ENCODE peak calls at places on chromosome 6, in five cellular contexts. One of them, this sample, is unnamed.
A peak's percentile ranks its signal among the peaks of the same experiment; 100 is the strongest.

GRCh38 chr6:137652961-137653697 is 158.9 kb upstream of the OLIG3 start:
- DNase-seq in cardiac fibroblast: no peak
- DNase-seq in fibroblast of lung: no peak
- DNase-seq in neural crest cell: no peak
- DNase-seq in stomach: no peak
- DNase-seq in this sample: no peak

GRCh38 chr6:141000917-141001316 is 1131.8 kb upstream of the GJE1 start:
- DNase-seq in cardiac fibroblast: no peak
- DNase-seq in fibroblast of lung: no peak
- DNase-seq in neural crest cell: no peak
- DNase-seq in stomach: no peak
- DNase-seq in this sample: no peak

GRCh38 chr6:156652231-156652750 is 124.9 kb upstream of the ARID1B start:
- DNase-seq in cardiac fibroblast: no peak
- DNase-seq in fibroblast of lung: peak; percentile 30
- DNase-seq in neural crest cell: no peak
- DNase-seq in stomach: no peak
- DNase-seq in this sample: no peak

GRCh38 chr6:167091149-167092107 is 31.5 kb upstream of the CCR6 start:
- DNase-seq in cardiac fibroblast: no peak
- DNase-seq in fibroblast of lung: no peak
- DNase-seq in neural crest cell: no peak
- DNase-seq in stomach: no peak
- DNase-seq in this sample: no peak

GRCh38 chr6:47794577-47795135 is 12.8 kb downstream of the OPN5 start:
- DNase-seq in cardiac fibroblast: no peak
- DNase-seq in fibroblast of lung: no peak
- DNase-seq in neural crest cell: no peak
- DNase-seq in stomach: no peak
- DNase-seq in this sample: no peak

GRCh38 chr6:11672261-11672660 is 106.3 kb downstream of the ADTRP start:
- DNase-seq in cardiac fibroblast: no peak
- DNase-seq in fibroblast of lung: peak; percentile 44
- DNase-seq in neural crest cell: no peak
- DNase-seq in stomach: no peak
- DNase-seq in this sample: no peak

GRCh38 chr6:128276311-128276710 is 244.1 kb downstream of the PTPRK start:
- DNase-seq in cardiac fibroblast: no peak
- DNase-seq in fibroblast of lung: no peak
- DNase-seq in neural crest cell: no peak
- DNase-seq in stomach: no peak
- DNase-seq in this sample: no peak

GRCh38 chr6:133923938-133924593 is 29.0 kb upstream of the TBPL1 start:
- DNase-seq in cardiac fibroblast: peak; percentile 90
- DNase-seq in fibroblast of lung: peak; percentile 65
- DNase-seq in neural crest cell: peak; percentile 63
- DNase-seq in stomach: peak; percentile 74
- DNase-seq in this sample: no peak

GRCh38 chr6:16420715-16421461 is 182.5 kb downstream of the GMPR start:
- DNase-seq in cardiac fibroblast: peak; percentile 74
- DNase-seq in fibroblast of lung: peak; percentile 57
- DNase-seq in neural crest cell: no peak
- DNase-seq in stomach: no peak
- DNase-seq in this sample: no peak

GRCh38 chr6:42629845-42630244 is 66.0 kb downstream of the UBR2 start:
- DNase-seq in cardiac fibroblast: no peak
- DNase-seq in fibroblast of lung: no peak
- DNase-seq in neural crest cell: no peak
- DNase-seq in stomach: no peak
- DNase-seq in this sample: no peak

GRCh38 chr6:122798099-122798641 is 9.1 kb downstream of the SMPDL3A start:
- DNase-seq in cardiac fibroblast: peak; percentile 49
- DNase-seq in fibroblast of lung: peak; percentile 84
- DNase-seq in neural crest cell: no peak
- DNase-seq in stomach: peak; percentile 78
- DNase-seq in this sample: no peak

GRCh38 chr6:143236151-143236788 is 175.6 kb downstream of the AIG1 start:
- DNase-seq in cardiac fibroblast: no peak
- DNase-seq in fibroblast of lung: peak; percentile 21
- DNase-seq in neural crest cell: no peak
- DNase-seq in stomach: no peak
- DNase-seq in this sample: no peak

GRCh38 chr6:1872649-1873131 is 263.0 kb downstream of the FOXC1 start:
- DNase-seq in cardiac fibroblast: peak; percentile 80
- DNase-seq in fibroblast of lung: peak; percentile 68
- DNase-seq in neural crest cell: no peak
- DNase-seq in stomach: no peak
- DNase-seq in this sample: no peak

GRCh38 chr6:11650297-11650696 is 112.7 kb downstream of the TMEM170B start:
- DNase-seq in cardiac fibroblast: peak; percentile 94
- DNase-seq in fibroblast of lung: peak; percentile 92
- DNase-seq in neural crest cell: no peak
- DNase-seq in stomach: no peak
- DNase-seq in this sample: peak; percentile 54

GRCh38 chr6:121614115-121614514 is 178.7 kb downstream of the GJA1 start:
- DNase-seq in cardiac fibroblast: peak; percentile 76
- DNase-seq in fibroblast of lung: no peak
- DNase-seq in neural crest cell: no peak
- DNase-seq in stomach: no peak
- DNase-seq in this sample: no peak

GRCh38 chr6:97049254-97050004 is 124.9 kb downstream of the KLHL32 start:
- DNase-seq in cardiac fibroblast: no peak
- DNase-seq in fibroblast of lung: no peak
- DNase-seq in neural crest cell: no peak
- DNase-seq in stomach: no peak
- DNase-seq in this sample: no peak

GRCh38 chr6:135182120-135182992 is 1.2 kb downstream of the MYB start:
- DNase-seq in cardiac fibroblast: peak; percentile 21
- DNase-seq in fibroblast of lung: peak; percentile 25
- DNase-seq in neural crest cell: peak; percentile 9
- DNase-seq in stomach: peak; percentile 31
- DNase-seq in this sample: no peak

GRCh38 chr6:16754864-16755263 is 6.4 kb downstream of the ATXN1 start:
- DNase-seq in cardiac fibroblast: no peak
- DNase-seq in fibroblast of lung: no peak
- DNase-seq in neural crest cell: no peak
- DNase-seq in stomach: no peak
- DNase-seq in this sample: no peak

GRCh38 chr6:130366011-130366963 is at the start of gene TMEM200A:
- DNase-seq in cardiac fibroblast: peak; percentile 60
- DNase-seq in fibroblast of lung: peak; percentile 65
- DNase-seq in neural crest cell: peak; percentile 53
- DNase-seq in stomach: peak; percentile 30
- DNase-seq in this sample: peak; percentile 87

GRCh38 chr6:109212683-109213082 is 117.4 kb downstream of the CEP57L1 start:
- DNase-seq in cardiac fibroblast: no peak
- DNase-seq in fibroblast of lung: no peak
- DNase-seq in neural crest cell: no peak
- DNase-seq in stomach: no peak
- DNase-seq in this sample: no peak

DNA sequence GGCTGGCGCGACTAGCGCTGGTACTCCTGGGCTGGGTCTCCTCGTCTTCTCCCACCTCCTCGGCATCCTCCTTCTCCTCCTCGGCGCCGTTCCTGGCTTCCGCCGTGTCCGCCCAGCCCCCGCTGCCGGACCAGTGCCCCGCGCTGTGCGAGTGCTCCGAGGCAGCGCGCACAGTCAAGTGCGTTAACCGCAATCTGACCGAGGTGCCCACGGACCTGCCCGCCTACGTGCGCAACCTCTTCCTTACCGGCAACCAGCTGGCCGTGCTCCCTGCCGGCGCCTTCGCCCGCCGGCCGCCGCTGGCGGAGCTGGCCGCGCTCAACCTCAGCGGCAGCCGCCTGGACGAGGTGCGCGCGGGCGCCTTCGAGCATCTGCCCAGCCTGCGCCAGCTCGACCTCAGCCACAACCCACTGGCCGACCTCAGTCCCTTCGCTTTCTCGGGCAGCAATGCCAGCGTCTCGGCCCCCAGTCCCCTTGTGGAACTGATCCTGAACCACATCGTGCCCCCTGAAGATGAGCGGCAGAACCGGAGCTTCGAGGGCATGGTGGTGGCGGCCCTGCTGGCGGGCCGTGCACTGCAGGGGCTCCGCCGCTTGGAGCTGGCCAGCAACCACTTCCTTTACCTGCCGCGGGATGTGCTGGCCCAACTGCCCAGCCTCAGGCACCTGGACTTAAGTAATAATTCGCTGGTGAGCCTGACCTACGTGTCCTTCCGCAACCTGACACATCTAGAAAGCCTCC is 1.6 kb downstream of the TPBG start:
- DNase-seq in cardiac fibroblast: peak; percentile 44
- DNase-seq in fibroblast of lung: peak; percentile 61
- DNase-seq in neural crest cell: peak; percentile 44
- DNase-seq in stomach: peak; percentile 42
- DNase-seq in this sample: peak; percentile 85
- TF ChIP-seq CTCF in cardiac fibroblast: peak; percentile 5
- TF ChIP-seq CTCF in fibroblast of lung: no peak
- TF ChIP-seq CTCF in neural crest cell: peak; percentile 57
- TF ChIP-seq CTCF in stomach: no peak
- TF ChIP-seq CTCF in this sample: peak; percentile 13

GRCh38 chr6:88725111-88725711 is 238.2 kb downstream of the RNGTT start:
- DNase-seq in cardiac fibroblast: peak; percentile 53
- DNase-seq in fibroblast of lung: peak; percentile 90
- DNase-seq in neural crest cell: peak; percentile 55
- DNase-seq in stomach: no peak
- DNase-seq in this sample: no peak
- TF ChIP-seq CTCF in cardiac fibroblast: peak; percentile 32
- TF ChIP-seq CTCF in fibroblast of lung: peak; percentile 17
- TF ChIP-seq CTCF in neural crest cell: peak; percentile 59
- TF ChIP-seq CTCF in stomach: no peak
- TF ChIP-seq CTCF in this sample: peak; percentile 58

GRCh38 chr6:35415065-35415880 is 36.9 kb upstream of the FANCE start:
- DNase-seq in cardiac fibroblast: peak; percentile 93
- DNase-seq in fibroblast of lung: peak; percentile 86
- DNase-seq in neural crest cell: peak; percentile 34
- DNase-seq in stomach: peak; percentile 86
- DNase-seq in this sample: no peak
- TF ChIP-seq CTCF in cardiac fibroblast: peak; percentile 64
- TF ChIP-seq CTCF in fibroblast of lung: peak; percentile 54
- TF ChIP-seq CTCF in neural crest cell: peak; percentile 58
- TF ChIP-seq CTCF in stomach: peak; percentile 65
- TF ChIP-seq CTCF in this sample: peak; percentile 67

GRCh38 chr6:37131104-37131959 is 38.6 kb upstream of the PIM1 start:
- DNase-seq in cardiac fibroblast: peak; percentile 41
- DNase-seq in fibroblast of lung: peak; percentile 79
- DNase-seq in neural crest cell: peak; percentile 32
- DNase-seq in stomach: peak; percentile 58
- DNase-seq in this sample: no peak
- TF ChIP-seq CTCF in cardiac fibroblast: no peak
- TF ChIP-seq CTCF in fibroblast of lung: no peak
- TF ChIP-seq CTCF in neural crest cell: no peak
- TF ChIP-seq CTCF in stomach: no peak
- TF ChIP-seq CTCF in this sample: no peak

DNA sequence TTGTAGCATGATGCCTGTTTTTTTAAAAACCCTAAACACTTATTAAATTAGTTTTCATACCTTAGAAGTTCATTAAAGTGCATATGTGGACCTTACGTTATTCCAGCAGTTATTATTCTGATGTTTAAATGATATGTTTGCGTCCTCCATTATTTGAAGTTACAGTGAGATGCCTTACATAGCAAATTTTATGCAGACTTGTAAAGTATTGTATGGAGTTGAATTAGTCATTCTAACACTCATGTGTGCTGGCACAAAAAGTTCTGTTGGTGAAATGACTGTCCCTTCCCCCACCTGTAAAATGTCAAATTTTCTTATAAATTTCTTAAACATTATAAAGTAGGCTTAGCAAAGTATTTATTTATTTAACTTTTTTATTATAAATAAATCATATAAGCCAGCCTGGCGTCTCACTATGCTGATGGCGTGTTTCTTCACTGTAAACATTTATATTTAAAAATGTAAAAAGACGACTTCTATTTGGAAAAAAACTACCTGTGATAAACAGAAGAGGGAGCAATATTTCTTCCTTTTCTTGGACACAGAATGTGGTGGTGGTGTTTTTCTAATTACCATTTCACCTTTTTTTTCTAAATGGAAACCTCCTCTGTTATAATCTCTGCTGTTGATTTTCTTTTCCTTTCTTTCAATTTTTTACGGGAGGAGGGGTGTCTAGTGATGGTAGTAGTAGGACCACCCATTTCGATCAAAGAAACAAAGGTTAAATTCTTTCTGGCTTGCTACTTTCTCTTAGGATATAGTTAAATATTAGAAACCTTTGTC is 155.4 kb downstream of the RFPL4B start:
- DNase-seq in cardiac fibroblast: peak; percentile 28
- DNase-seq in fibroblast of lung: peak; percentile 47
- DNase-seq in neural crest cell: peak; percentile 2
- DNase-seq in stomach: no peak
- DNase-seq in this sample: no peak
- TF ChIP-seq CTCF in cardiac fibroblast: peak; percentile 26
- TF ChIP-seq CTCF in fibroblast of lung: peak; percentile 10
- TF ChIP-seq CTCF in neural crest cell: peak; percentile 67
- TF ChIP-seq CTCF in stomach: no peak
- TF ChIP-seq CTCF in this sample: peak; percentile 60

GRCh38 chr6:139923964-139924475 is 549.6 kb upstream of the CITED2 start:
- DNase-seq in cardiac fibroblast: no peak
- DNase-seq in fibroblast of lung: no peak
- DNase-seq in neural crest cell: no peak
- DNase-seq in stomach: no peak
- DNase-seq in this sample: no peak
- TF ChIP-seq CTCF in cardiac fibroblast: no peak
- TF ChIP-seq CTCF in fibroblast of lung: no peak
- TF ChIP-seq CTCF in neural crest cell: no peak
- TF ChIP-seq CTCF in stomach: no peak
- TF ChIP-seq CTCF in this sample: no peak

GRCh38 chr6:24910331-24910849 is 25.4 kb downstream of the RIPOR2 start:
- DNase-seq in cardiac fibroblast: peak; percentile 37
- DNase-seq in fibroblast of lung: peak; percentile 30
- DNase-seq in neural crest cell: no peak
- DNase-seq in stomach: no peak
- DNase-seq in this sample: no peak
- TF ChIP-seq CTCF in cardiac fibroblast: no peak
- TF ChIP-seq CTCF in fibroblast of lung: peak; percentile 6
- TF ChIP-seq CTCF in neural crest cell: no peak
- TF ChIP-seq CTCF in stomach: no peak
- TF ChIP-seq CTCF in this sample: peak; percentile 34